ENCODE peak calls at places on chromosome 19, in four cellular contexts. Z is fibroblast of mammary gland, U is cardiac fibroblast, E is endodermal cell. Q is an unnamed sample.

GRCh38 chr19:18674616-18675015 is 8.9 kb upstream of the CRTC1 start:
- DNase-seq in Z (peak), U (no peak), E (no peak), Q (peak)

GRCh38 chr19:47537493-47537892 is 22.6 kb upstream of the NAPA start:
- DNase-seq in Z (no peak), U (no peak), E (no peak), Q (no peak)

GRCh38 chr19:33740811-33741396 is 55.8 kb upstream of the KCTD15 start:
- DNase-seq in Z (peak), U (peak), E (peak), Q (peak)

GRCh38 chr19:5628470-5628869 is 5.6 kb downstream of the SAFB start:
- DNase-seq in Z (peak), U (no peak), E (no peak), Q (peak)

GRCh38 chr19:14544977-14545715 is 15.8 kb downstream of the TECR start:
- DNase-seq in Z (no peak), U (no peak), E (no peak), Q (no peak)

GRCh38 chr19:7908742-7909461 is 5.2 kb downstream of the MAP2K7 start:
- DNase-seq in Z (no peak), U (no peak), E (no peak), Q (no peak)

GRCh38 chr19:30880151-30880550 is 469.1 kb downstream of the TSHZ3 start:
- DNase-seq in Z (no peak), U (no peak), E (no peak), Q (no peak)

GRCh38 chr19:294341-294818 is 3.2 kb upstream of the PLPP2 start:
- DNase-seq in Z (peak), U (no peak), E (peak), Q (peak)

GRCh38 chr19:46727036-46727501 is 10.2 kb upstream of the PRKD2 start:
- DNase-seq in Z (no peak), U (no peak), E (no peak), Q (no peak)

GRCh38 chr19:51777570-51778460 is 16.8 kb downstream of the FPR2 start:
- DNase-seq in Z (peak), U (peak), E (peak), Q (peak)

GRCh38 chr19:14940266-14940665 is 1.0 kb upstream of the OR7C2 start:
- DNase-seq in Z (no peak), U (no peak), E (no peak), Q (no peak)

GRCh38 chr19:17579523-17580244 is 24.2 kb downstream of the COLGALT1 start:
- DNase-seq in Z (peak), U (peak), E (peak), Q (peak)

GRCh38 chr19:11587302-11587972 is 9.8 kb upstream of the ZNF627 start:
- DNase-seq in Z (peak), U (peak), E (peak), Q (peak)

GRCh38 chr19:39084732-39085080 is 538 bp downstream of the ACP7 start:
- DNase-seq in Z (no peak), U (no peak), E (no peak), Q (no peak)

GRCh38 chr19:871446-872265 is 12.2 kb downstream of the CFD start:
- DNase-seq in Z (no peak), U (no peak), E (peak), Q (peak)

GRCh38 chr19:58183822-58184215 is 958 bp downstream of the ZNF274 start:
- DNase-seq in Z (no peak), U (no peak), E (no peak), Q (no peak)

GRCh38 chr19:58182577-58182988 is 278 bp upstream of the ZNF274 start:
- DNase-seq in Z (no peak), U (no peak), E (no peak), Q (no peak)

GRCh38 chr19:58182989-58183821 is at the start of gene ZNF274:
- DNase-seq in Z (peak), U (peak), E (peak), Q (peak)

DNA sequence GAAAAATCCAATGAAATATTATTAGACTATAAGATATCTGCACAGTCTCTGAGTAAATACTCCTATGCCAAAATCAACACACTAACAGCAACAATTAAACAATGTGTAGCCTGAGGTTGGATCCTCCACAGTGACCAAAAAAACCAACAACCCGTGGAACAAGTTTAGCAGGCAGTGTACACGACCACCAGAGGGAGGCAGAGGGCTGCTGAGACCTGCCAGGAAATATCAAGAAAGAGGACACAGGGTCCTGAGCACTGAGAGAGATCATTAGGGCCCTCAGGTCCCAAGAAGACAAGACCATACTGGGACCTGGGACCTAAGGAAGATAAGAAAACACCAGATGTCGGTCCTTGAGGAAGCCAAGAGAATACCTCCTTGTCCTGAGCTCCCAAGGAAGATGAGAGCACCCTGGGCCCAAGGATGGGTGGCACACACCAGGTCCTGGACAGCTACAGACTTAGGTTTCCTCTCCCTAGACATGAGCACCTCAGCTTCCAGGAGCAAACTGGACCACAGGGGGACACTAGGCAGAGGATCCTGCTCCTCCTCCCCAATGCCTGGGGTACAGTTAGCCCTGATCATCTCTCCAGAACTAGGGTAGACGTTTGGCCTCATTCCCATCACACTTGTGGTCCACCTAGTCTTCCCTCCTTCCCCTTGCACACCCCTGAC is 822 bp upstream of the ZNF274 start:
- DNase-seq in Z (peak), U (peak), E (peak), Q (peak)
- TF ChIP-seq CTCF in Z (peak), U (peak), E (peak), Q (peak)

DNA sequence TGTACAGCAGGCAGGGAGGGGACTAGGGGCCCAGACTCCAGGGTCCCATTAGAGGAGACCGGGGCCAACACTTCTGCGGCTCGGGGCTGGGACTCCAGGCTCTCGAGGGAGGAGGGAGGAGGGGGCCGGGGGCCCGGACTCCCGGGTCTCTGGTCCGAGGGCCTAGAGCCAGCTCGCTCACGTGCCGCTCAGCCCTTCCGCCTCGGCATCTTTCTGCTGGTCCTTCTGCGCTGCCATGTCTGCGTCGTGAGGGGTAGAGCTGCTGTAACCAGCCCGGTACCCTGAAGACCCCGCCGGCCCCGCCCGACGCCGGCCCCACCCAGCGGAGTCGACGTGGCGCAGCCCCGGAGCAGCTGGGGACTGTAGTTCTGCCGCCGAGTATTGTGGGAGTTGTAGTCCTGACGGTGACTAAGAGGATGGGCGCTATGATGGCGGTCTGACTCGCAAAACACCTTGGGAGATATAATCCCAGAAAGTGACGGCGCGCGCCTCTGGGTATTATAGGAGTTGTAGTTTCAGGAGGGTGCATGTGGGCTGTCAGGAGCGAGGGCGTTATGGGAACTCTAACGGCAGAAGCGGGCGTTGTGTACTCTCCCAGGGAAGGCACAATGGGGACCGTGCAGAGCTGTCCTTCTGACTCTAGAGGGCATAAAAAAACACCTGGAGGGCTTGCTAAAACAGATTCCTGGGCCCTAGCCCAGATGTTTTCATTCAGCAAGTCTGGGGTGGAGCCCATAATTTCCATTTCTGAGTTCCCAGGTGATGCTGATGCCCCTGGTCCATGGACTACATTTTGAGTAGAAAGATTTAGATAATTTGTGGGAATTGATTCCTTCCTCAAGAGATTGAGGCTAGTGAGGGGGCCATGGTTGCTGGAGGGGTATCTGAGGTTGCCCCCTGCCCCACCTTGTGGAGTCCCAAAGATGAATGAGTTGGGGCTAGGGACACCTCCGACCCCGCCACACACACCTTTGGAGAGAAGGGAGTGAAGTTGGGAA is at the start of gene RABAC1:
- DNase-seq in Z (peak), U (peak), E (peak), Q (peak)
- TF ChIP-seq CTCF in Z (peak), U (peak), E (peak), Q (peak)

DNA sequence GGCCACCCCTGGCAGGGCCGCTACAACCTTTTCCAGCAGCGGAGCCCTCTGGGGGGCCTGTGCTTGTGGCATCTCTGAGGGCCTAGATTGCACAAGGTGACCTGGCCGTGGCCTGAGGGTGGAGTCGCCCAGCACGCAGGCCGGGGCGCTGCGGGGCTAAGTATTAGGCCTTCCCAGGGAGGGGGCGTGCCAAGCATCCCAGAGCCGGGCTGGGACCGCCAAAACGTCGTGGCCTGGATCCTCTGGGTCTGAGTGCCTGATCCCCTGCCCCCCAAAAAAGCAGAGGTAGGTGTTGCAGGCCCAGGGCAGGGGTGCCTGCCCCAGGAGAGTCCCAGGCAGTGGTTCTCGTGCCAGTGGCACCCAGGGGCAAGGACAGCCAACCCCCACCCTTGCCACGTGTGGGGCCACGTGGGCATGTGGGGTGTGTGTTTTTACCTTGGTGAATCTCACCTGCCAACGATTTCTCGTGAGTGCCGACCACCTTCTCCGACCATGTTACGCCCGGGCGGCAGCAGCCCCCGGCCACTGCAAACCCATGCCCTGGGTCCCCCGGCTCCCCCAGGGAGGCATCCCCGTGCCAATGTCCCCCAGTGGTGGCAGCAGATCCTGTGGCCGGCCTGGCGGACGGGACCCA is 12.6 kb upstream of the GNA15 start:
- DNase-seq in Z (no peak), U (no peak), E (no peak), Q (no peak)
- TF ChIP-seq CTCF in Z (no peak), U (no peak), E (no peak), Q (no peak)

GRCh38 chr19:4604912-4605311 is 34.4 kb upstream of the TNFAIP8L1 start:
- DNase-seq in Z (no peak), U (no peak), E (no peak), Q (no peak)
- TF ChIP-seq CTCF in Z (no peak), U (no peak), E (no peak), Q (no peak)

DNA sequence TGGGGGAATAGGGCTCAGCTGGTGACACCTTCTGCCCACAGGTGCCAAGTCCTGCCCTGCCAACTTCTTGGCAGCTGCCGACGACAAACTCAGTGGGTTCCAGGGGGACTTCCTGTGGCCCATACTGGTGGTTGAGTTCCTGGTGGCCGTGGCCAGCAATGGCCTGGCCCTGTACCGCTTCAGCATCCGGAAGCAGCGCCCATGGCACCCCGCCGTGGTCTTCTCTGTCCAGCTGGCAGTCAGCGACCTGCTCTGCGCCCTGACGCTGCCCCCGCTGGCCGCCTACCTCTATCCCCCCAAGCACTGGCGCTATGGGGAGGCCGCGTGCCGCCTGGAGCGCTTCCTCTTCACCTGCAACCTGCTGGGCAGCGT is 2.1 kb downstream of the P2RY11 start:
- DNase-seq in Z (no peak), U (no peak), E (no peak), Q (no peak)
- TF ChIP-seq CTCF in Z (no peak), U (no peak), E (no peak), Q (no peak)

DNA sequence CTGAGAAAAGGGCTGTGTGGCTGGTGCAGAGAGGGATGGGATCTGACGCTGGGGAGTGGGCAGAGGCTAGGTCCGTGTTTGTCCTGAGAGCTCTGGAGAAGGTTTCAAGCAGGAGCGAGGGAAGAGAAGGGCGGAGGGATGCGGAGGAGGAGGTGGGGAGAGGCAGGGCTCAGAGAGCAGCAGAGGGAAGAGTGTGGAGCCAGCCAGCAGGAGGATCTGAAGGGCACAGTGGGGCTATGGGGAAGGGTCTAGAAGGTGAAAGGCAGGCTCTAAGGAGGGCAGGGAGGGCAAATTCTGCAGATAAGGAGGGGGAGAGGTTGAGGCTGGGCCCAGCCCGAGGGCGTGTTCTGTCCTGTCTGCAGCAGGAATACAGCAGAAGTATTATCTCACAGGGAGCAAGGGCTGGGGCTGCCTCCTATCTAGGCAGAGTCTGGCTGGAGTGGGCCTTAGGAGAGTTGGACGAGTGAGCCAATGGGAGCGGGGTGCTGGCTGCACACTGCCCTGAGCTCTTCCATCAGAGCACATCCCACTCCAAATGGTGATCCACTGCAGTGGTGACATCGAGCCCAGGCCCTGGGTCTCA is 6.1 kb downstream of the AP2A1 start:
- DNase-seq in Z (no peak), U (no peak), E (no peak), Q (no peak)
- TF ChIP-seq CTCF in Z (no peak), U (no peak), E (no peak), Q (no peak)

DNA sequence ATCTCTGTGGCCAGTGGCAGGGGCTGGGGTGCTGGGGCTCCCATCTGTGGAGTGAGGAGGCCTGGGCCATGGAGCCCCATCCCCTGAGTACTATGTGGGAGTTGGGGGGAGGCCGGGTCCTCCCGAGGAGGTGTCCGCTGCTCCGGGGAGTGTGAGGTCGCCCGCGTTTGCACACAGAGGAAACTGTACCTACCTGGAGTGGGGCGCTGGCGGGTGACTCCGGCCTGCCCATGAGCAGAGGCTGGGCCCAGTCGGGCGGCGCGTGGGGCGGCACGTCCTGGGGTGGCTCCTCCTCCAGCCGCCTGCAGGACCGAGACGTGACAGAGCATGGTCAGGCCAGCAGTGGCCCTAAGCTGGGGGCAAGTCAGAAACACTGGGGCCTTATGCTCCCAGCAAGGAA is 33.8 kb upstream of the MATK start:
- DNase-seq in Z (no peak), U (no peak), E (no peak), Q (no peak)
- TF ChIP-seq CTCF in Z (no peak), U (no peak), E (no peak), Q (no peak)

GRCh38 chr19:41156207-41156606 is 36.8 kb upstream of the CYP2S1 start:
- DNase-seq in Z (no peak), U (no peak), E (no peak), Q (peak)
- TF ChIP-seq CTCF in Z (peak), U (peak), E (peak), Q (peak)

GRCh38 chr19:28785961-28786360 is 427.0 kb downstream of the UQCRFS1 start:
- DNase-seq in Z (no peak), U (no peak), E (peak), Q (no peak)
- TF ChIP-seq CTCF in Z (no peak), U (no peak), E (no peak), Q (no peak)

GRCh38 chr19:16445238-16446107 is 26.3 kb downstream of the EPS15L1 start:
- DNase-seq in Z (peak), U (no peak), E (no peak), Q (peak)

GRCh38 chr19:16449330-16449961 is 22.3 kb downstream of the EPS15L1 start:
- DNase-seq in Z (no peak), U (peak), E (no peak), Q (no peak)

GRCh38 chr19:16447015-16447384 is 24.8 kb downstream of the EPS15L1 start:
- DNase-seq in Z (peak), U (peak), E (no peak), Q (peak)

GRCh38 chr19:16444273-16444597 is 27.5 kb downstream of the EPS15L1 start:
- DNase-seq in Z (no peak), U (no peak), E (no peak), Q (no peak)

DNA sequence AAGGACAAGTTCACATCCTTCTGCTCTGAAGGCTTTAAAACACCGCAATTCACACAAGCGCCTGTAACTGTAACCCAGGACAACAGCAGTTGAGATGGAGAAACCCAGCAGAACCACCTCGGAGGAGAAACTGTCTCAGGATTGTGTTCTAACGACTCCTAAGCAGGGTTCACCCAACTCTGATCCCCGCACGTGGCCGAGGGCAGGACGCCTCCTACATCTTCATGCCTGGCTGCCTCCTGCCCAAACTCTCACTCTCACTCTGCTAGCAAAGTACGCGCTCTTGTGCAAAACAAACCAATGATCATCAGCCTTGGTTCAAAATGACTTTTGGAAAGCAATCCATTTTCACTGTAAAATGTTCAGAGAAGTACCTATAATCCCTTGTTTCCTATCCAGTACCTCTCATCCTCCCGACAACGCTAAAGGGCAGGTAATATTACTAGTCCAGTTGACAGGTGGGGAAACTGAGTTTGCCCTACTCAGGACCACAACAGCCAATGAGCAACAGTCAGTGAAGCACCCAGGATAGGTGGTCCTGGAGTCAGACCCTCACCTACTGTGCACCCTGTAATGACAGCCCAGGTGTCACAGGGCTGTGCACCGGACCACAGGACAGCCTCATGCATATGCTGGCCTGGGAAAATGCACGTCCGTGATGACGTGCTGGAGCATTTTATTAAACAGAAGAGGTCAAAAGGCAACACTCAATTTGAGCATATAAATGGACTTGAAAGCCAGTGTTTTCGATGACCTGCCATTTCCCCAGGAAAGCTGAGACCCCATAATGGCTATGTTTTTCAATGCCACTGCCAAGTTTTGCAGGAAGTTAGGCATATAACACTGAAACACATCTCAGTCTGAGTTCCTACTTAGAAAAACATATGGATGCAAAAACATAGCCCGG is 25.4 kb downstream of the EPS15L1 start:
- DNase-seq in Z (no peak), U (no peak), E (no peak), Q (no peak)
- TF ChIP-seq CTCF in Z (no peak), U (no peak), E (no peak), Q (no peak)